ENCODE peak calls at places on chromosome 7, in seven cellular contexts. O, N, G, W, J, A and L are unnamed samples.
A peak's percentile ranks its signal among the peaks of the same experiment; 100 is the strongest.

GRCh38 chr7:19145429-19146201 is 394 bp upstream of the FERD3L start:
- DNase-seq in O (no peak), N (no peak), G (no peak), W (no peak), J (peak; percentile 44), A (no peak), L (no peak)

GRCh38 chr7:19982841-19983835 is 209.7 kb upstream of the TMEM196 start:
- DNase-seq in O (no peak), N (no peak), G (no peak), W (no peak), J (peak; percentile 92), A (peak; percentile 82), L (no peak)

GRCh38 chr7:67377939-67378862 is 381.6 kb downstream of the TYW1 start:
- DNase-seq in O (peak; percentile 83), N (peak; percentile 68), G (peak; percentile 33), W (peak; percentile 48), J (peak; percentile 90), A (peak; percentile 82), L (peak; percentile 59)

GRCh38 chr7:1359681-1360485 is 99.4 kb downstream of the MICALL2 start:
- DNase-seq in O (peak; percentile 68), N (peak; percentile 54), G (no peak), W (no peak), J (no peak), A (peak; percentile 48), L (peak; percentile 50)

GRCh38 chr7:143514995-143515735 is 37.5 kb downstream of the TAS2R41 start:
- DNase-seq in O (no peak), N (peak; percentile 65), G (no peak), W (no peak), J (no peak), A (no peak), L (no peak)

GRCh38 chr7:93985101-93985500 is 19.1 kb downstream of the BET1 start:
- DNase-seq in O (no peak), N (no peak), G (no peak), W (no peak), J (no peak), A (no peak), L (no peak)

GRCh38 chr7:36967387-36967786 is 243.1 kb upstream of the AOAH start:
- DNase-seq in O (no peak), N (peak; percentile 59), G (no peak), W (peak; percentile 35), J (peak; percentile 90), A (peak; percentile 83), L (peak; percentile 47)

GRCh38 chr7:155612658-155613057 is 31.8 kb upstream of the RBM33 start:
- DNase-seq in O (no peak), N (no peak), G (no peak), W (no peak), J (no peak), A (no peak), L (no peak)

GRCh38 chr7:47830015-47830414 is 118.3 kb downstream of the PKD1L1 start:
- DNase-seq in O (peak; percentile 50), N (no peak), G (no peak), W (no peak), J (no peak), A (no peak), L (no peak)

GRCh38 chr7:28354601-28355062 is 57.7 kb upstream of the CREB5 start:
- DNase-seq in O (no peak), N (no peak), G (peak; percentile 20), W (no peak), J (no peak), A (no peak), L (no peak)

GRCh38 chr7:102061354-102061945 is 225.2 kb upstream of the SH2B2 start:
- DNase-seq in O (peak; percentile 59), N (no peak), G (no peak), W (no peak), J (no peak), A (peak; percentile 36), L (no peak)

GRCh38 chr7:156675721-156676120 is 35.1 kb downstream of the RNF32 start:
- DNase-seq in O (no peak), N (no peak), G (no peak), W (no peak), J (no peak), A (no peak), L (no peak)

GRCh38 chr7:127885843-127886242 is 145.4 kb downstream of the LRRC4 start:
- DNase-seq in O (no peak), N (no peak), G (no peak), W (no peak), J (peak; percentile 90), A (no peak), L (no peak)

GRCh38 chr7:148699024-148699771 is 495 bp downstream of the CUL1 start:
- DNase-seq in O (peak; percentile 88), N (peak; percentile 86), G (no peak), W (peak; percentile 61), J (peak; percentile 72), A (peak; percentile 75), L (peak; percentile 80)

GRCh38 chr7:48872548-48872947 is 51.8 kb upstream of the CDC14C start:
- DNase-seq in O (no peak), N (no peak), G (no peak), W (no peak), J (no peak), A (no peak), L (no peak)

GRCh38 chr7:30922596-30922995 is 10.9 kb downstream of the AQP1 start:
- DNase-seq in O (peak; percentile 65), N (peak; percentile 55), G (no peak), W (peak; percentile 12), J (no peak), A (peak; percentile 57), L (peak; percentile 10)

GRCh38 chr7:150322114-150322832 is 882 bp upstream of the LRRC61 start:
- DNase-seq in O (no peak), N (no peak), G (no peak), W (no peak), J (no peak), A (no peak), L (no peak)
- H3K27ac ChIP-seq in O (no peak overlapping the region), N (peak overlapping the region; percentile 60), G (peak overlapping the region; percentile 92), W (peak overlapping the region; percentile 58), J (no peak overlapping the region), A (peak overlapping the region; percentile 91), L (peak overlapping the region; percentile 100)

GRCh38 chr7:87154569-87154968 is 2.3 kb downstream of the DMTF1 start:
- DNase-seq in O (no peak), N (no peak), G (no peak), W (no peak), J (peak; percentile 54), A (no peak), L (no peak)

GRCh38 chr7:87152112-87152896 is at the start of gene DMTF1:
- DNase-seq in O (peak; percentile 98), N (peak; percentile 97), G (peak; percentile 86), W (peak; percentile 94), J (peak; percentile 98), A (peak; percentile 98), L (peak; percentile 96)

GRCh38 chr7:87155788-87156187 is 3.5 kb downstream of the DMTF1 start:
- DNase-seq in O (no peak), N (no peak), G (no peak), W (no peak), J (no peak), A (no peak), L (no peak)

GRCh38 chr7:87152897-87153641 is 816 bp downstream of the DMTF1 start:
- DNase-seq in O (peak; percentile 75), N (peak; percentile 66), G (no peak), W (peak; percentile 23), J (peak; percentile 40), A (peak; percentile 68), L (peak; percentile 55)

GRCh38 chr7:87154166-87154565 is 1.9 kb downstream of the DMTF1 start:
- DNase-seq in O (no peak), N (no peak), G (no peak), W (no peak), J (no peak), A (no peak), L (no peak)
- H3K27ac ChIP-seq in O (no peak overlapping the region), N (no peak overlapping the region), G (peak overlapping the region; percentile 99), W (peak overlapping the region; percentile 98), J (no peak overlapping the region), A (peak overlapping the region; percentile 97), L (no peak overlapping the region)

GRCh38 chr7:42906181-42906580 is 5.7 kb downstream of the C7orf25 start:
- DNase-seq in O (no peak), N (no peak), G (no peak), W (no peak), J (no peak), A (no peak), L (no peak)

GRCh38 chr7:42910306-42910705 is 1.6 kb downstream of the C7orf25 start:
- DNase-seq in O (no peak), N (no peak), G (no peak), W (no peak), J (no peak), A (no peak), L (no peak)

GRCh38 chr7:42911482-42912447 is at the start of gene C7orf25:
- DNase-seq in O (peak; percentile 99), N (peak; percentile 99), G (peak; percentile 76), W (peak; percentile 97), J (peak; percentile 98), A (peak; percentile 98), L (peak; percentile 98)

GRCh38 chr7:42902361-42902760 is 9.5 kb downstream of the C7orf25 start:
- DNase-seq in O (no peak), N (no peak), G (no peak), W (no peak), J (no peak), A (no peak), L (no peak)

GRCh38 chr7:42907316-42907715 is 4.6 kb downstream of the C7orf25 start:
- DNase-seq in O (no peak), N (no peak), G (no peak), W (no peak), J (no peak), A (no peak), L (no peak)
- H3K27ac ChIP-seq in O (no peak overlapping the region), N (no peak overlapping the region), G (no peak overlapping the region), W (no peak overlapping the region), J (no peak overlapping the region), A (no peak overlapping the region), L (peak overlapping the region; percentile 72)

GRCh38 chr7:75849573-75849972 is 29.3 kb upstream of the RHBDD2 start:
- DNase-seq in O (no peak), N (no peak), G (no peak), W (no peak), J (no peak), A (no peak), L (no peak)

GRCh38 chr7:75858430-75858829 is 20.4 kb upstream of the RHBDD2 start:
- DNase-seq in O (no peak), N (no peak), G (no peak), W (no peak), J (no peak), A (no peak), L (no peak)

GRCh38 chr7:75850222-75850621 is 28.6 kb upstream of the RHBDD2 start:
- DNase-seq in O (no peak), N (no peak), G (no peak), W (no peak), J (no peak), A (no peak), L (no peak)

GRCh38 chr7:75856562-75856961 is 22.3 kb upstream of the RHBDD2 start:
- DNase-seq in O (no peak), N (no peak), G (no peak), W (no peak), J (no peak), A (no peak), L (no peak)

DNA sequence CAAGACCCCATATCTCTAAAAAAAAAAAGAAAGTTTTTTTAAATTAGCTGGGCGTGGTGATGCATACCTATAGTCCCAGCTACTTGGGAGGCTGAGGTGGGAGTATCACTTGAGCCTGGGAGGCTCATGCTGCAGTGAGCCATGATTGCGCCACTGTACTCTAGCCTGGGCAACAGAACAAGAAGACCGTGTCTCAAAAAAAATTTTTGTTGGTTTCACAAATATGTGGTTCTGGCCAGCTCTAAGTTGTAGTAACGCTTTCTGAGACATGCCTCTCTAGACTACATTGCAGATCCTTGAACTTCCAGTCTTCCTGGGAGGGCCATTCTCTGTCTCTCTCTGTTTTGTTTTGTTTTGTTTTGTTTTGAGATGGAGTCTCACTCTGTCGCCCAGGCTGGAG is 24.6 kb upstream of the RHBDD2 start:
- DNase-seq in O (no peak), N (no peak), G (no peak), W (no peak), J (no peak), A (no peak), L (no peak)
- H3K27ac ChIP-seq in O (no peak overlapping the region), N (no peak overlapping the region), G (no peak overlapping the region), W (no peak overlapping the region), J (no peak overlapping the region), A (no peak overlapping the region), L (no peak overlapping the region)